ENCODE peak calls at places on chromosomes 1 and 21, in eight cellular contexts. A is prostate gland, O is breast epithelium, U is K562, S is Panc1, T is esophagus muscularis mucosa, B is sigmoid colon, V is GM12878. X is an unnamed sample.

GRCh38 chr1:209880051-209880450 is 52.3 kb downstream of the UTP25 start:
- DNase-seq in U (no peak), A (no peak), V (no peak), S (no peak), O (no peak), T (no peak), B (no peak), X (no peak)

GRCh38 chr1:78617615-78618026 is 2.6 kb upstream of the IFI44L start:
- DNase-seq in O (peak), V (peak), A (peak), B (peak), S (peak), T (no peak), U (peak), X (no peak)

GRCh38 chr21:34548782-34549376 is 36.9 kb upstream of the KCNE1 start:
- DNase-seq in O (no peak), V (no peak), T (no peak), U (no peak), B (no peak), S (no peak), A (no peak), X (no peak)

GRCh38 chr1:61000327-61000726 is 82.0 kb upstream of the NFIA start:
- DNase-seq in O (no peak), S (no peak), U (no peak), B (no peak), V (no peak), A (no peak), T (no peak), X (no peak)

GRCh38 chr1:56473582-56474270 is 105.6 kb downstream of the PLPP3 start:
- DNase-seq in T (no peak), A (no peak), V (no peak), U (no peak), S (no peak), O (no peak), B (no peak), X (no peak)

GRCh38 chr21:35249636-35250035 is 200.5 kb upstream of the RUNX1 start:
- DNase-seq in B (no peak), T (no peak), V (no peak), O (peak), U (no peak), S (no peak), A (peak), X (no peak)

GRCh38 chr1:41103761-41104160 is 82.2 kb upstream of the SLFNL1 start:
- DNase-seq in V (no peak), B (no peak), U (no peak), O (no peak), S (no peak), A (no peak), T (no peak), X (no peak)

GRCh38 chr1:211928993-211929637 is 98.6 kb upstream of the LPGAT1 start:
- DNase-seq in T (no peak), U (peak), V (no peak), O (peak), B (no peak), S (no peak), A (peak), X (no peak)

GRCh38 chr1:38292969-38293368 is 246.4 kb upstream of the POU3F1 start:
- DNase-seq in S (no peak), U (no peak), A (no peak), B (no peak), T (peak), O (no peak), V (no peak), X (no peak)

GRCh38 chr1:220776725-220777326 is 9.9 kb upstream of the MTARC1 start:
- DNase-seq in S (peak), U (peak), V (no peak), O (peak), B (peak), A (peak), T (peak), X (no peak)

GRCh38 chr21:26966978-26967913 is at the start of gene ADAMTS5:
- DNase-seq in O (peak), U (no peak), T (no peak), S (no peak), B (peak), A (peak), V (no peak), X (no peak)

GRCh38 chr1:242784074-242784473 is 259.6 kb upstream of the PLD5 start:
- DNase-seq in T (no peak), V (no peak), O (no peak), B (no peak), A (no peak), U (no peak), S (no peak), X (no peak)

GRCh38 chr1:208646431-208646830 is 402.2 kb upstream of the PLXNA2 start:
- DNase-seq in S (no peak), B (no peak), U (no peak), A (no peak), T (no peak), V (no peak), O (no peak), X (no peak)

GRCh38 chr1:3651939-3652537 is at the start of gene TP73:
- DNase-seq in B (no peak), T (no peak), O (no peak), U (peak), V (no peak), A (no peak), S (no peak), X (no peak)

GRCh38 chr1:180598333-180598979 is 33.4 kb upstream of the XPR1 start:
- DNase-seq in A (no peak), V (no peak), T (no peak), S (no peak), U (no peak), O (no peak), B (no peak), X (no peak)

GRCh38 chr1:108049083-108049819 is 84.3 kb upstream of the VAV3 start:
- DNase-seq in T (no peak), A (no peak), U (peak), O (no peak), S (no peak), V (no peak), B (peak), X (no peak)

GRCh38 chr1:64996541-64997257 is 30.4 kb upstream of the JAK1 start:
- DNase-seq in V (no peak), B (no peak), A (no peak), S (no peak), O (no peak), T (no peak), U (no peak), X (no peak)

GRCh38 chr1:242712248-242712647 is 187.8 kb upstream of the PLD5 start:
- DNase-seq in A (no peak), O (no peak), B (no peak), S (no peak), U (no peak), T (no peak), V (no peak), X (no peak)

GRCh38 chr1:116380499-116381316 is 7.7 kb downstream of the ATP1A1 start:
- DNase-seq in T (no peak), U (no peak), V (no peak), O (no peak), B (no peak), S (no peak), A (no peak), X (no peak)

GRCh38 chr1:234214911-234215892 is 158.1 kb upstream of the COA6 start:
- DNase-seq in S (no peak), V (no peak), A (peak), T (no peak), O (peak), B (no peak), U (no peak), X (no peak)

GRCh38 chr1:11792106-11792505 is 13.7 kb downstream of the MTHFR start:
- DNase-seq in B (no peak), T (no peak), A (no peak), S (no peak), U (no peak), V (no peak), O (no peak), X (no peak)

GRCh38 chr1:167501513-167502191 is 16.7 kb downstream of the CD247 start:
- DNase-seq in S (no peak), T (no peak), U (no peak), A (no peak), V (no peak), O (no peak), B (peak), X (peak)

GRCh38 chr1:39258146-39258924 is 53.8 kb downstream of the MACF1 start:
- DNase-seq in O (peak), S (peak), V (no peak), U (peak), B (peak), T (peak), A (peak), X (no peak)

GRCh38 chr1:192697771-192698170 is 61.8 kb downstream of the RGS13 start:
- DNase-seq in A (no peak), S (no peak), U (no peak), O (no peak), T (no peak), B (no peak), V (no peak), X (no peak)

GRCh38 chr1:197675475-197676324 is 99.6 kb downstream of the DENND1B start:
- DNase-seq in S (no peak), A (no peak), O (peak), V (no peak), T (no peak), U (peak), B (no peak), X (no peak)

GRCh38 chr21:45769239-45769758 is 125.8 kb downstream of the PCBP3 start:
- DNase-seq in V (no peak), T (no peak), A (no peak), B (no peak), O (no peak), S (no peak), U (no peak), X (no peak)

GRCh38 chr1:68196676-68197075 is 35.6 kb downstream of the WLS start:
- DNase-seq in V (no peak), O (no peak), A (no peak), U (no peak), B (no peak), T (no peak), S (no peak), X (no peak)

GRCh38 chr1:76951185-76951584 is 83.9 kb downstream of the ST6GALNAC5 start:
- DNase-seq in T (no peak), U (no peak), V (no peak), S (no peak), A (no peak), B (no peak), O (no peak), X (no peak)

GRCh38 chr1:20123696-20124450 is 4.5 kb upstream of the PLA2G2D start:
- DNase-seq in O (no peak), T (no peak), S (no peak), U (no peak), B (no peak), V (no peak), A (no peak), X (no peak)

GRCh38 chr1:186078245-186078644 is 296.8 kb downstream of the TPR start:
- DNase-seq in S (no peak), A (no peak), B (no peak), T (no peak), U (no peak), O (no peak), V (peak), X (no peak)

GRCh38 chr1:242524571-242525359 is at the start of gene PLD5:
- DNase-seq in B (no peak), T (no peak), V (no peak), A (peak), U (no peak), S (no peak), O (no peak), X (no peak)

GRCh38 chr21:21921410-21922232 is 923.4 kb downstream of the NCAM2 start:
- DNase-seq in U (peak), B (no peak), O (no peak), T (no peak), V (no peak), S (no peak), A (no peak), X (no peak)

GRCh38 chr1:3539707-3540425 is 71.4 kb downstream of the MEGF6 start:
- DNase-seq in A (peak), U (no peak), T (no peak), O (peak), B (no peak), S (no peak), V (no peak), X (no peak)

GRCh38 chr1:183635112-183635605 is 424 bp downstream of the ARPC5 start:
- DNase-seq in V (no peak), B (peak), S (no peak), A (no peak), T (no peak), U (peak), O (peak), X (no peak)

GRCh38 chr1:30534551-30534940 is 188.8 kb downstream of the MATN1 start:
- DNase-seq in T (no peak), B (no peak), S (no peak), A (no peak), V (no peak), O (no peak), U (no peak), X (no peak)

GRCh38 chr1:229368347-229368746 is 25.5 kb upstream of the CCSAP start:
- DNase-seq in S (no peak), T (no peak), O (no peak), A (no peak), B (no peak), V (peak), U (no peak), X (peak)

GRCh38 chr1:32180186-32181060 is 948 bp downstream of the TXLNA start:
- DNase-seq in B (peak), U (peak), V (no peak), S (no peak), T (no peak), A (peak), O (no peak), X (no peak)

GRCh38 chr1:35931424-35932157 is 686 bp downstream of the AGO3 start:
- DNase-seq in V (no peak), A (peak), U (peak), B (no peak), T (peak), S (peak), O (no peak), X (no peak)

GRCh38 chr1:147837845-147838363 is 64.7 kb upstream of the GJA8 start:
- DNase-seq in A (no peak), O (no peak), S (no peak), V (no peak), T (no peak), U (no peak), B (no peak), X (no peak)

DNA sequence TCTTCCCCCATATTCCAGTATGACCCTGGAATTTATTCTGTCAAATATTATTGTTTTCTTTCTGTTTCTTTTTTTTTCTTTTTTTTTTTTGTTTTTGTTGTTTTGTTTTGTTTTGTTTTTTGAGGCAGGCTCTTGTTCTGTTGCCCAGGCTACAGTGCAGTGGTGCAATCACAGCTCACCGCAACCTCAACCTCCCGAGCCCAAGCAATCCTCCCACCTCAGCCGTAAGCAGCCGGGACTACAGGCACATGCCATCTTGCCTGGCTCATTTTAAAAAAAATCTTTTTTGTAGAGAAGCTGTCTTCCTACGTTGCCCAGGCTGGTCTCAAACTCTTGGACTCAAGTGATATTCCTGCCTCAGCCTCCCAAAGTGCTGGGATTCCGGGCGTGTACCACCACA is 237.6 kb downstream of the SMYD3 start:
- DNase-seq in T (no peak), V (no peak), S (no peak), U (no peak), A (no peak), O (no peak), B (no peak), X (no peak)
- TF ChIP-seq POLR2AphosphoS5 in T (no peak), V (no peak), S (no peak), U (no peak), A (no peak), O (no peak), B (no peak), X (no peak)

DNA sequence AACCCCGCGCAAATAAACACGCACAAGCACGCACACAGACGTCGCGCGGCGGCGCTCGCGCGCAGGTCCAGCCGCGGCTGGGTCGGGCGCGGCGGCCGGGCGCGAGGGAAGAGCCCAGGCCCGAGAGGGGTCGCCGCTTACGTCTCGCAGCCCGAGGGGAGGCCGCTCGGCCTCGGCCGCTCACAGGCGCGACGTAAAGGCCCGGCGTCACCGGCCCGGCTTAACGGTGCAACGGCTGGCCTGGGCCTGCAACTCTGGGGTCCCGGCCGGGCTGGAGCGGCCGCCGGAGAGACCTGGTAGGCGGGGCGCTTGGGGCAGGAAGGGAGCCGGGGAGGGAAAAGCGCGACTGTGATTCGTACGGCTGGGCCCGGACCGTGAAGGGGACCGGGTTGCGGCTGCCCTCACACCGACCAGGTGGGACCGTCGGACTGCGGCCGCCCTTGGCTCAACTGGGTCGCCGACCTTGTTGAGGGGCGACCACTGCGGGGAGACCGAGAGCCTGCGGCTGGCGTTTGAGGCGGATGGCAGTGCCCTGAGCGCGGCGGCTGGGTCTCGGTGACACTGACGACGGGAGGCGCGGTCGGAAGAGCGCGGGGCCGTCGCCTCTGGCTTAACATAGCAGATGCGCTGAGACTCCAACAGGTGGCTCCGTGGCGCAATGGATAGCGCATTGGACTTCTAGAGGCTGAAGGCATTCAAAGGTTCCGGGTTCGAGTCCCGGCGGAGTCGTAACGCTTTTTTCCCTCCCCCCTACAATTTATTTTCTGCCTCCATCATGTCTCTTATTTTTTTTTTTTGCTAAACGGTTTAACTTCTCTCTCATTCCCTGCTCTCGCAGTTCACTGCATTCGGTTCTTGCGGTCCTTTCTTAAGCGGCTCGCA is 31.8 kb downstream of the DNTTIP2 start:
- DNase-seq in B (peak), V (peak), S (peak), O (peak), A (peak), T (peak), U (peak), X (no peak)
- TF ChIP-seq POLR2AphosphoS5 in B (peak), V (no peak), S (peak), O (peak), A (peak), T (peak), U (no peak), X (peak)

GRCh38 chr1:21369905-21370304 is 70.0 kb upstream of the NBPF3 start:
- DNase-seq in O (no peak), V (no peak), S (no peak), B (no peak), A (no peak), U (no peak), T (no peak), X (no peak)

GRCh38 chr1:21366288-21366687 is 73.6 kb upstream of the NBPF3 start:
- DNase-seq in B (no peak), S (no peak), A (no peak), V (no peak), U (no peak), O (no peak), T (no peak), X (no peak)

GRCh38 chr1:21372383-21372782 is 67.6 kb upstream of the NBPF3 start:
- DNase-seq in A (no peak), O (no peak), U (peak), V (no peak), T (no peak), B (no peak), S (no peak), X (no peak)

GRCh38 chr1:21365036-21365435 is 74.8 kb upstream of the ECE1 start:
- DNase-seq in A (no peak), V (no peak), U (no peak), T (no peak), S (no peak), B (no peak), O (no peak), X (no peak)

DNA sequence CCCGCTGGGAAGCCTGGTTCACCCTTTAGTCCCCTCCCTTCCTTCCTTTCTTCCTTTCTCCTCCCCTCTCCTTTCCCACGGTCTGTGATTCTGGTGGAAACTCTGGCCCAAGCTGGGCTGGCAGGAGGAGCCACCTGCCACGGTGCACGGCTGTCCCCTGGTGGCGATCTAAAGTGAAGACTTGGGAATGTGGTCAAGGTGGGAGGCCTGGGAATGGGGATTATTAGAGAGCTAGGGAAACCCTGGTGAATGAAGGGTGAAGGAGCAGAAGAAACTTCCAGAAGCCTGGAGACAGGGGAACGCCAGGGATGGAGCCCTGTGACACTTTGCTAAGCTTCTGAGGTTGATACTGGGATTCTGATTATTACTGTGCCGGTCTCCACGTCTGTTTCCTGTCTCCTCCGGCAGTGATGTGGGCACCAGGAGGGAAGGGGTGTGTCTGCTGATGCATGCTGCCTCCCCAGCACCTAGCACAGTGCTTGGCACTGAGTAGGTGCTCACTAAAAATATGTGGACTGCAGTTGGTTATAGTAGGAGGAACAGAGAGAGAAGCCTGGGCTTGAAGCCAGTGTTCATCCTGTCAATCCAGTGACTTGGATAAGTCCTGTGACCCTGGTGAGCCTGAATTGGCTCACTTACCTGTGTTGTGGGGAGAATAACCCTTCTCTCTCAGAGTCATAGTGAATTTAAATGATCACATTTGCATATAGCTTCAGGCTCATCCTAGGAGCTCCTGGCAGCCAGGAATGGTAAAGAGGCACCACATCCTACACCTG is 71.2 kb upstream of the NBPF3 start:
- DNase-seq in A (peak), V (no peak), O (peak), U (peak), S (peak), B (peak), T (peak), X (no peak)
- TF ChIP-seq POLR2AphosphoS5 in A (peak), V (no peak), O (no peak), U (no peak), S (no peak), B (no peak), T (peak), X (no peak)

GRCh38 chr1:152034654-152035405 is 2.0 kb downstream of the S100A11 start:
- DNase-seq in A (peak), T (no peak), O (no peak), B (no peak), U (peak), V (peak), S (peak), X (no peak)

GRCh38 chr1:152037920-152038658 is 1.3 kb upstream of the S100A11 start:
- DNase-seq in A (no peak), T (no peak), O (no peak), V (no peak), U (no peak), B (no peak), S (no peak), X (no peak)

GRCh38 chr1:152036316-152037216 is at the start of gene S100A11:
- DNase-seq in V (peak), U (peak), T (peak), B (peak), A (peak), O (peak), S (no peak), X (no peak)

GRCh38 chr1:152035406-152036315 is 1.1 kb downstream of the S100A11 start:
- DNase-seq in V (no peak), U (peak), O (peak), S (no peak), A (peak), T (no peak), B (no peak), X (no peak)

GRCh38 chr1:152034324-152034653 is 2.5 kb downstream of the S100A11 start:
- DNase-seq in V (no peak), O (no peak), B (no peak), T (no peak), U (no peak), S (no peak), A (no peak), X (no peak)
- TF ChIP-seq POLR2AphosphoS5 in V (no peak), O (no peak), B (no peak), T (no peak), U (no peak), S (no peak), A (no peak), X (no peak)